ENCODE peak calls at places on chromosome 13, in seven cellular contexts. C is mesothelial cell of epicardium, I is activated T-helper 1 cell treated with Interleukin-2 at 50 U/mL for 16 hours, D is NCI-H187 treated with DMSO at 0.1 percent for 48 hours, Q is LHCN-M2, H is astrocyte of the cerebellum, B is Ammon's horn. Y is an unnamed sample.

GRCh38 chr13:97975851-97976550 is 22.5 kb downstream of the IPO5 start:
- DNase-seq in C (peak), I (peak), D (peak), Q (peak), H (peak), B (peak), Y (peak)

GRCh38 chr13:112176746-112177119 is 109.8 kb downstream of the SOX1 start:
- DNase-seq in C (peak), I (no peak), D (no peak), Q (no peak), H (no peak), B (no peak), Y (no peak)

GRCh38 chr13:109146912-109147624 is 517.7 kb downstream of the MYO16 start:
- DNase-seq in C (no peak), I (no peak), D (no peak), Q (peak), H (peak), B (no peak), Y (no peak)

GRCh38 chr13:65275838-65276630 is 1954.1 kb downstream of the PCDH9 start:
- DNase-seq in C (no peak), I (no peak), D (no peak), Q (no peak), H (no peak), B (no peak), Y (no peak)

GRCh38 chr13:28375250-28375930 is 119.5 kb downstream of the FLT1 start:
- DNase-seq in C (no peak), I (no peak), D (no peak), Q (no peak), H (no peak), B (no peak), Y (peak)

GRCh38 chr13:65613004-65613403 is 1617.1 kb downstream of the PCDH9 start:
- DNase-seq in C (no peak), I (no peak), D (no peak), Q (no peak), H (no peak), B (no peak), Y (no peak)

GRCh38 chr13:52750713-52751112 is 11.1 kb upstream of the CNMD start:
- DNase-seq in C (no peak), I (no peak), D (no peak), Q (no peak), H (no peak), B (no peak), Y (no peak)

GRCh38 chr13:52644108-52644507 is 1.9 kb downstream of the HNRNPA1L2 start:
- DNase-seq in C (no peak), I (no peak), D (no peak), Q (peak), H (no peak), B (no peak), Y (no peak)

GRCh38 chr13:99225078-99225477 is 24.4 kb downstream of the UBAC2 start:
- DNase-seq in C (no peak), I (no peak), D (no peak), Q (no peak), H (no peak), B (no peak), Y (no peak)

GRCh38 chr13:79973533-79973963 is 367.4 kb downstream of the SPRY2 start:
- DNase-seq in C (no peak), I (no peak), D (no peak), Q (no peak), H (no peak), B (no peak), Y (peak)

GRCh38 chr13:30153871-30154426 is 153.4 kb downstream of the KATNAL1 start:
- DNase-seq in C (peak), I (no peak), D (no peak), Q (no peak), H (no peak), B (peak), Y (no peak)

GRCh38 chr13:109715902-109716301 is 70.5 kb downstream of the IRS2 start:
- DNase-seq in C (no peak), I (no peak), D (no peak), Q (peak), H (no peak), B (no peak), Y (no peak)

GRCh38 chr13:74751739-74752138 is 617.5 kb upstream of the KLF12 start:
- DNase-seq in C (no peak), I (no peak), D (no peak), Q (no peak), H (no peak), B (no peak), Y (peak)

GRCh38 chr13:27211771-27212364 is 39.5 kb upstream of the RPL21 start:
- DNase-seq in C (no peak), I (no peak), D (no peak), Q (peak), H (no peak), B (no peak), Y (no peak)

GRCh38 chr13:54975676-54976075 is 1947.1 kb downstream of the OLFM4 start:
- DNase-seq in C (no peak), I (no peak), D (no peak), Q (no peak), H (no peak), B (no peak), Y (no peak)

GRCh38 chr13:19646062-19646461 is 12.6 kb downstream of the MPHOSPH8 start:
- DNase-seq in C (no peak), I (no peak), D (no peak), Q (no peak), H (no peak), B (no peak), Y (no peak)

GRCh38 chr13:114068723-114069322 is 63.6 kb downstream of the RASA3 start:
- DNase-seq in C (no peak), I (no peak), D (no peak), Q (peak), H (no peak), B (peak), Y (no peak)

GRCh38 chr13:30009411-30009810 is 159.0 kb upstream of the UBL3 start:
- DNase-seq in C (no peak), I (no peak), D (no peak), Q (no peak), H (no peak), B (no peak), Y (no peak)

GRCh38 chr13:86892330-86892729 is 778.8 kb upstream of the SLITRK5 start:
- DNase-seq in C (no peak), I (no peak), D (no peak), Q (no peak), H (no peak), B (no peak), Y (no peak)

GRCh38 chr13:98994080-98994479 is 16.2 kb upstream of the DOCK9 start:
- DNase-seq in C (no peak), I (no peak), D (no peak), Q (no peak), H (no peak), B (no peak), Y (no peak)

GRCh38 chr13:34748078-34748477 is 194.0 kb upstream of the NBEA start:
- DNase-seq in C (no peak), I (no peak), D (no peak), Q (no peak), H (peak), B (peak), Y (no peak)

GRCh38 chr13:26342898-26343297 is 89.0 kb downstream of the CDK8 start:
- DNase-seq in C (no peak), I (no peak), D (no peak), Q (no peak), H (no peak), B (no peak), Y (no peak)

GRCh38 chr13:75968103-75968838 is 332.1 kb downstream of the LMO7 start:
- DNase-seq in C (no peak), I (no peak), D (no peak), Q (peak), H (no peak), B (no peak), Y (no peak)

GRCh38 chr13:109481046-109481445 is 305.3 kb downstream of the IRS2 start:
- DNase-seq in C (no peak), I (no peak), D (no peak), Q (no peak), H (no peak), B (no peak), Y (no peak)

GRCh38 chr13:29922281-29922821 is 71.9 kb upstream of the UBL3 start:
- DNase-seq in C (no peak), I (no peak), D (no peak), Q (peak), H (no peak), B (no peak), Y (peak)

GRCh38 chr13:48400090-48400694 is 12.7 kb downstream of the LPAR6 start:
- DNase-seq in C (no peak), I (no peak), D (no peak), Q (no peak), H (no peak), B (no peak), Y (no peak)

Y was measured in SJCRH30.